ENCODE peak calls at places on chromosomes 12 and 14, in four cellular contexts. D is IMR-90, J is K562, S is HepG2. N is an unnamed sample.

GRCh38 chr14:73426877-73427276 is 31.5 kb downstream of the NUMB start:
- DNase-seq in D (peak; percentile 60), J (no peak), S (no peak), N (no peak)

GRCh38 chr14:50844397-50844796 is 13.4 kb upstream of the NIN start:
- DNase-seq in D (no peak), J (no peak), S (no peak), N (no peak)

GRCh38 chr12:15852383-15852782 is 29.8 kb upstream of the STRAP start:
- DNase-seq in D (peak; percentile 74), J (no peak), S (no peak), N (peak; percentile 49)

GRCh38 chr14:37637341-37637740 is 41.9 kb downstream of the TTC6 start:
- DNase-seq in D (no peak), J (no peak), S (no peak), N (no peak)

GRCh38 chr12:57743769-57744168 is 1.1 kb upstream of the TSPAN31 start:
- DNase-seq in D (no peak), J (no peak), S (no peak), N (no peak)

GRCh38 chr14:105067140-105067968 is 2.1 kb upstream of the GPR132 start:
- DNase-seq in D (peak; percentile 61), J (no peak), S (no peak), N (no peak)

GRCh38 chr12:129696952-129697351 is 206.9 kb downstream of the TMEM132D start:
- DNase-seq in D (no peak), J (no peak), S (no peak), N (peak; percentile 9)

GRCh38 chr12:58443273-58443980 is 476.9 kb downstream of the LRIG3 start:
- DNase-seq in D (peak; percentile 13), J (no peak), S (peak; percentile 28), N (peak; percentile 47)

GRCh38 chr14:31263485-31264133 is 56.0 kb upstream of the HECTD1 start:
- DNase-seq in D (peak; percentile 100), J (no peak), S (peak; percentile 91), N (peak; percentile 57)

GRCh38 chr12:47458273-47458672 is 247.6 kb downstream of the RPAP3 start:
- DNase-seq in D (no peak), J (no peak), S (peak; percentile 73), N (peak; percentile 39)

GRCh38 chr12:34398706-34399630 is 376.7 kb downstream of the ALG10 start:
- DNase-seq in D (no peak), J (peak; percentile 2), S (no peak), N (no peak)

GRCh38 chr14:104551851-104552737 is 27.5 kb upstream of the C14orf180 start:
- DNase-seq in D (no peak), J (no peak), S (no peak), N (no peak)

GRCh38 chr14:88002421-88002820 is 2.5 kb upstream of the GPR65 start:
- DNase-seq in D (no peak), J (no peak), S (no peak), N (no peak)

GRCh38 chr14:100104523-100105300 is 39.5 kb downstream of the EVL start:
- DNase-seq in D (peak; percentile 72), J (no peak), S (no peak), N (no peak)

DNA sequence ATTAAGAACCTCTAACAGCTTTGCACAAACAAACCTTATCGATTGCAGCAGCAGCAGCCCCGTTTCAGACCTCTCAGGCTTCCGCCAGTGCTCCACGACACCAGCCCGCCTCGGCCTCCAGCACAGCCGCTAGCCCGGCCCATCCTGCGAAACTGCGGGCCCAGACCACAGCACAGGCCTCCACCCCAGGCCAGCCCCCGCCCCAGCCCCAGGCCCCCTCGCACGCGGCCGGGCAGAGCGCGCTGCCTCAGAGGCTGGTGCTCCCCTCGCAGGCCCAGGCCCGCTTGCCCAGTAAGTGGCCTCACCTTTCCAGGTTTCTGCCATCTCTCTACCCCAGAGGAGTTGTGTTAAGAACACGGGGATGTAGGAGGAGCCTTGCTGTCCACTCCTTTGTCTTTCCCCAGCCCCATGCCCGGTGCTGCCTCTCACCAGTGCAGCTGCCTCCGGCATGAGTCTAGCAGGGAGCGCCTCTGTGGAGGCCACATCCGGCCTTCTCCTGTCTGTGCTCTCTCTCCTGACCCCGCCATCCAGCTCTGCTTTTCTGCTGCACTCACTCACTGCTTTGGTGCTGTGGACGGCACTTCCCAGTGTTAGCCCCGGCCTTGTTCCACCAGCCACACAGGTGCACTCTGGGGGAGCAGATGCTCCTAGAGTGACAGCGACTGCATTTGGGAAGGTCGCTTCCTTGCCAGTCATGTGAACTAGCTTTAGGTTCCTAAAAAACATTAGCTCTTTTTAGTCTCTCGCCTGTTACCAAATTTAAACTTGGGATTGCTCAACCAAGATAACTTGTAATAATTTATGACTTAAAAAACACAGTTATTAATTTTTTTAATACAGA is 71.5 kb downstream of the EP400 start:
- DNase-seq in D (no peak), J (no peak), S (no peak), N (no peak)
- TF ChIP-seq MAZ in D (no peak), J (no peak), S (no peak), N (no peak)

GRCh38 chr12:12521044-12521485 is 41.6 kb downstream of the DUSP16 start:
- DNase-seq in D (no peak), J (no peak), S (no peak), N (no peak)
- TF ChIP-seq RFX5 in D (no peak), J (no peak), S (no peak), N (no peak)

GRCh38 chr14:96592591-96593388 is 90.6 kb downstream of the PAPOLA start:
- DNase-seq in D (peak; percentile 17), J (peak; percentile 94), S (peak; percentile 10), N (peak; percentile 45)
- TF ChIP-seq MAZ in D (peak; percentile 44), J (peak; percentile 41), S (no peak), N (no peak)

DNA sequence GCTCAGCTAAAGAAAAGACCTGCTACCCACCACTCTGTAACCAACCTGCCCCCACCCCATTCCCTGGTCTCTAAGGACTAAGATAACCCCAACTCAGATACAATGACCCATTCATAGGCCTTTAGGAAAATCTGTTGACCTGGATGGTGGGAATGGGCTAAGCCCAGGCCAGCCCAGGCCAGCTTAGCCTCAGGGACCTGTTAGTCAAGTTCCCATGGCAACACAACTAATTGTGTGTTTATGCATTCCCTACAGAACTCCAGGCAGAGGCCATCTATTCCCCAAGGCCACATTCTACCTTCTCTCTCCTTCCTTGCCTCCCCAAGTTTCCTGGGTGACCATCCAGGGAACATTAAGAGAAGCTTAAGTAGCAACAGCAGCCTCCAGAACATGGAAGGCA is 16.1 kb upstream of the KRT8 start:
- DNase-seq in D (peak; percentile 26), J (no peak), S (peak; percentile 84), N (no peak)
- TF ChIP-seq RFX5 in D (no peak), J (no peak), S (no peak), N (no peak)

GRCh38 chr12:304815-305214 is 42.2 kb upstream of the SLC6A13 start:
- DNase-seq in D (peak; percentile 43), J (no peak), S (no peak), N (no peak)
- TF ChIP-seq MAZ in D (no peak), J (no peak), S (no peak), N (no peak)

N was measured in A549.